ENCODE peak calls at places on chromosome 1, in nine cellular contexts. O is stimulated activated CD4-positive, alpha-beta T cell treated with anti-CD3 and anti-CD28 coated beads, Interleukin-2, amount 100 ng/mL, for 48 hours; A is NCI-H345; H is NCI-H2081; M is fibroblast of mammary gland; F is lung; U is tibial artery; W is PC-3; J is AG09309. L is an unnamed sample.

GRCh38 chr1:26121854-26122773 is 10.5 kb downstream of the PDIK1L start:
- DNase-seq in O (no peak), A (no peak), H (no peak), M (no peak), F (no peak), U (no peak), W (peak), J (no peak), L (no peak)

GRCh38 chr1:29835486-29836273 is 599.4 kb downstream of the PTPRU start:
- DNase-seq in O (no peak), A (peak), H (peak), M (peak), F (no peak), U (peak), W (no peak), J (no peak), L (no peak)

GRCh38 chr1:149848811-149849210 is 50.6 kb upstream of the BOLA1 start:
- DNase-seq in O (no peak), A (peak), H (no peak), M (peak), F (no peak), U (no peak), W (peak), J (no peak), L (no peak)

GRCh38 chr1:19250629-19251304 is 557 bp downstream of the EMC1 start:
- DNase-seq in O (no peak), A (peak), H (no peak), M (no peak), F (no peak), U (no peak), W (no peak), J (no peak), L (no peak)

GRCh38 chr1:187696092-187696491 is 867.3 kb downstream of the PLA2G4A start:
- DNase-seq in O (no peak), A (no peak), H (peak), M (peak), F (no peak), U (no peak), W (peak), J (no peak), L (no peak)

GRCh38 chr1:209728466-209728865 is 23.8 kb downstream of the HSD11B1 start:
- DNase-seq in O (no peak), A (no peak), H (no peak), M (no peak), F (no peak), U (no peak), W (no peak), J (no peak), L (no peak)

GRCh38 chr1:203268901-203269653 is 36.2 kb upstream of the BTG2 start:
- DNase-seq in O (no peak), A (peak), H (peak), M (peak), F (no peak), U (peak), W (peak), J (peak), L (peak)

GRCh38 chr1:230843503-230844309 is 24.6 kb downstream of the C1orf198 start:
- DNase-seq in O (no peak), A (no peak), H (no peak), M (no peak), F (no peak), U (no peak), W (no peak), J (no peak), L (no peak)

GRCh38 chr1:171653796-171654704 is 1.6 kb upstream of the MYOC start:
- DNase-seq in O (no peak), A (no peak), H (no peak), M (peak), F (no peak), U (no peak), W (peak), J (no peak), L (no peak)

GRCh38 chr1:101237229-101237837 is 514 bp downstream of the S1PR1 start:
- DNase-seq in O (no peak), A (no peak), H (no peak), M (peak), F (no peak), U (no peak), W (peak), J (peak), L (no peak)